ENCODE peak calls at places on chromosomes 5 and 9, in seven cellular contexts. D is heart left ventricle; T is GM23248; B is A549; V is psoas muscle; L is CD4-positive, alpha-beta T cell; K is endothelial cell of umbilical vein. W is an unnamed sample.

GRCh38 chr9:90546200-90546599 is 96.4 kb downstream of the DIRAS2 start:
- DNase-seq in K (no peak), D (no peak), T (peak; percentile 48), V (no peak), L (no peak), B (no peak), W (no peak)

GRCh38 chr5:26572486-26572885 is 465.9 kb downstream of the CDH9 start:
- DNase-seq in V (no peak), T (no peak), K (no peak), D (no peak), B (no peak), L (no peak), W (no peak)

GRCh38 chr9:23571414-23572104 is 254.5 kb downstream of the ELAVL2 start:
- DNase-seq in K (no peak), T (no peak), V (no peak), D (no peak), B (no peak), L (no peak), W (no peak)

GRCh38 chr9:89375181-89375760 is 57.0 kb downstream of the SECISBP2 start:
- DNase-seq in V (no peak), T (no peak), K (peak; percentile 18), B (no peak), L (no peak), D (no peak), W (no peak)

GRCh38 chr9:111178361-111179043 is 140.2 kb upstream of the LPAR1 start:
- DNase-seq in V (no peak), B (no peak), K (peak; percentile 19), D (no peak), T (peak; percentile 81), L (no peak), W (no peak)

GRCh38 chr9:8188720-8189407 is 389.3 kb upstream of the DMAC1 start:
- DNase-seq in K (no peak), B (no peak), T (no peak), D (no peak), L (no peak), V (no peak), W (no peak)

GRCh38 chr5:33806736-33807442 is 84.9 kb downstream of the ADAMTS12 start:
- DNase-seq in T (peak; percentile 86), L (no peak), D (no peak), B (no peak), K (peak; percentile 82), V (no peak), W (peak; percentile 89)

GRCh38 chr9:22035591-22036011 is 26.5 kb upstream of the CDKN2B start:
- DNase-seq in T (peak; percentile 12), D (no peak), L (no peak), V (no peak), K (no peak), B (no peak), W (no peak)

GRCh38 chr5:68319316-68320093 is 103.9 kb downstream of the PIK3R1 start:
- DNase-seq in D (no peak), T (peak; percentile 68), V (no peak), B (peak; percentile 13), K (peak; percentile 22), L (no peak), W (no peak)

GRCh38 chr5:143401846-143402463 is 1.5 kb downstream of the NR3C1 start:
- DNase-seq in K (peak; percentile 47), T (peak; percentile 49), L (no peak), B (no peak), D (no peak), V (no peak), W (no peak)

GRCh38 chr9:113516840-113517577 is 53.5 kb downstream of the RGS3 start:
- DNase-seq in B (no peak), K (no peak), V (no peak), D (no peak), T (no peak), L (peak; percentile 23), W (no peak)

GRCh38 chr5:154395407-154396106 is 50.2 kb upstream of the SAP30L start:
- DNase-seq in K (no peak), L (no peak), T (no peak), V (peak; percentile 32), D (no peak), B (no peak), W (no peak)

GRCh38 chr9:114662081-114662989 is 4.7 kb upstream of the TEX53 start:
- DNase-seq in K (peak; percentile 50), D (no peak), V (no peak), L (peak; percentile 49), B (peak; percentile 92), T (peak; percentile 53), W (no peak)

GRCh38 chr9:2267171-2267740 is 252.1 kb downstream of the SMARCA2 start:
- DNase-seq in K (no peak), D (no peak), B (no peak), L (no peak), V (peak; percentile 25), T (peak; percentile 50), W (no peak)

GRCh38 chr5:34923694-34924461 is 5.5 kb upstream of the DNAJC21 start:
- DNase-seq in V (no peak), B (peak; percentile 72), T (peak; percentile 91), D (no peak), K (peak; percentile 85), L (no peak), W (no peak)

GRCh38 chr9:87263291-87263690 is 234.4 kb upstream of the DAPK1 start:
- DNase-seq in V (no peak), K (no peak), D (no peak), L (no peak), B (peak; percentile 7), T (no peak), W (no peak)

GRCh38 chr5:10329421-10329807 is 21.7 kb upstream of the CMBL start:
- DNase-seq in L (no peak), K (no peak), D (no peak), T (peak; percentile 31), V (no peak), B (no peak), W (no peak)

GRCh38 chr9:95150903-95151302 is 166.6 kb downstream of the FANCC start:
- DNase-seq in D (no peak), B (no peak), T (no peak), V (no peak), K (no peak), L (no peak), W (no peak)

GRCh38 chr5:68315679-68316271 is 100.2 kb downstream of the PIK3R1 start:
- DNase-seq in T (no peak), B (no peak), L (no peak), K (no peak), D (no peak), V (no peak), W (no peak)

GRCh38 chr9:21972361-21972760 is 21.8 kb downstream of the CDKN2A start:
- DNase-seq in V (no peak), L (no peak), D (no peak), B (no peak), T (no peak), K (no peak), W (no peak)

GRCh38 chr5:32708949-32709348 is 2.2 kb upstream of the NPR3 start:
- DNase-seq in K (no peak), T (no peak), B (no peak), L (no peak), D (no peak), V (no peak), W (no peak)

GRCh38 chr5:7606840-7607453 is 211.0 kb downstream of the ADCY2 start:
- DNase-seq in T (no peak), L (no peak), K (no peak), D (no peak), V (no peak), B (no peak), W (no peak)

GRCh38 chr9:113857875-113858274 is 18.2 kb upstream of the ZNF618 start:
- DNase-seq in D (no peak), T (peak; percentile 15), V (no peak), K (no peak), B (no peak), L (no peak), W (peak; percentile 85)

GRCh38 chr5:57825026-57825683 is 342.5 kb upstream of the ACTBL2 start:
- DNase-seq in T (peak; percentile 77), D (no peak), K (peak; percentile 37), L (no peak), B (no peak), V (no peak), W (no peak)

GRCh38 chr9:116112236-116112635 is 41.4 kb upstream of the PAPPA start:
- DNase-seq in B (peak; percentile 5), D (no peak), V (no peak), K (peak; percentile 5), L (no peak), T (peak; percentile 31), W (no peak)
- H3K27ac ChIP-seq in B (no peak overlapping the region), D (no peak overlapping the region), V (no peak overlapping the region), K (no peak overlapping the region), L (no peak overlapping the region), T (no peak overlapping the region), W (no peak overlapping the region)

DNA sequence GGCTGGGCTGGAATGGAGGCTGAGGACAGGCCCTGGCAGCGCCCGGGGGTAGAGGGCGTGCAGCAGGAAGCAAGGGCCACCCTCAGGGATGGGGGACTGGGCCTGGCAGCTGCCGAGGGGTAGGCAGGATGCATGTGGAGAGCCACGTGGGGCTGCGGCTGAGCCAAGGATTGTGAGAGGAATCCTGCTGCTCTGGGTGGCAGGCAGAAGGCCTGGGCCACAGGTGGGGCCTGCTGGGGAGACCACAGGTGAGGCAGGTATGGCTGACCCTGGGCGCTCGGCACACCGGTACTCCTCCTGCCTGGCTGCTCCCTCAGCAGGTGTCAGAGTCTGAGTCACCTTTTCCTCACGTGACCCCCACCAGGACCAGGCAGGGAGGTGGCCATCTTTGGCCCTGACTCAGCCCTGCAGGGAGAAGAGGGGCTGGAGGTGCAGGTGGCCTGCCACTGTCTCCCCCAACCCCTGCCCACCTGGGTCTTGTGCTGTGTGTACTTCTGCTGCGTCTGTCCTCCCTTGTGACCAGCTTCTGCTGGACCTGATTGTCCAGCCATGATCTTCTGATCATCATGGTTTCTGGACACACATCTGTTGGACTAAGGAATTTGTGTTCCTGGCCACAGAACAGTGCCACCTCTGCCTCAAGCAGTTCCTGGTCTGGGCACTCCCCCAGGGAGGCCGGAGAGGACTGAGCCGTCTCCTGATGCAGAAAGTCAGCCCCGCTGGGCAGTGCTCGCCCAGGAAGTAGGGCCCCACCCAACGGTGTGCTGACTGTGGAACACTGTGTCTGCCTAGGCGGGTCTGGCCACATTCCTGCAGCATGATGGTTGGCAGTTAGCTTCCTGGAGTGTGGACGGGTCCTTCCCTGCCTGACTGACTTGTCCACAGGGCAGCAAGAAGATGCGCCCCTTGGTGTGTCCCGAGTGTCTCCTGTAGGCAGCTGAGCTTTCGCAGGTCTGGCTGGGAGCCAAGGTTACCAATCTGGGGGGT is 6.4 kb downstream of the ARRDC1 start:
- DNase-seq in D (no peak), T (peak; percentile 93), B (peak; percentile 90), L (no peak), K (no peak), V (peak; percentile 52), W (no peak)
- H3K27ac ChIP-seq in D (peak overlapping the region; percentile 52), T (peak overlapping the region; percentile 62), B (peak overlapping the region; percentile 88), L (no peak overlapping the region), K (no peak overlapping the region), V (no peak overlapping the region), W (no peak overlapping the region)

DNA sequence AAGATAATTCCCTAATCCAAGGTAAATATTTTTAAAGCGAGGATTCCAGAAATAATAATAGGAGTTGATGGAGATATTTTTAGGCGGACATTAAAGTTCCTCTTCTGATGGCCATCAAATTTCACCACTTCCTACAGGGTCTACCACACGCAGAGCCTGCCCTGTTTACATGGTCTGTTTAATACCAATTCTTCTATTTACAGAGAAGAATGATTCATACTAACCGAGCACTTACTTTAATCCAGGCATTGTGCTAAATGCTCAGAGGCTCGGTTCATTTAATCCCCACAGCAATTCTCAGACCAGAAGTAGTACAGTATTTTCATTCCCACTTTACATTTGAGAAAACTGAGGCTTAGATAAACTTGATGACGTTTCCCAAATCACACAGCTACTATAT is 3.0 kb upstream of the ITGA1 start:
- DNase-seq in L (no peak), V (no peak), D (no peak), B (no peak), K (no peak), T (no peak), W (no peak)
- H3K27ac ChIP-seq in L (no peak overlapping the region), V (no peak overlapping the region), D (no peak overlapping the region), B (no peak overlapping the region), K (no peak overlapping the region), T (no peak overlapping the region), W (no peak overlapping the region)

GRCh38 chr9:108668191-108668940 is 187.4 kb downstream of the ACTL7B start:
- DNase-seq in L (no peak), K (no peak), D (no peak), V (no peak), B (no peak), T (no peak), W (no peak)
- H3K27ac ChIP-seq in L (no peak overlapping the region), K (no peak overlapping the region), D (no peak overlapping the region), V (no peak overlapping the region), B (no peak overlapping the region), T (no peak overlapping the region), W (no peak overlapping the region)